ENCODE peak calls at places on chromosomes 1 and 21, in eight cellular contexts. W is progenitor cell of endocrine pancreas, U is cardiac muscle cell, X is fibroblast of the aortic adventitia, D is MCF 10A, T is WERI-Rb-1, B is ovary, Q is adrenal gland. A is an unnamed sample.

GRCh38 chr1:38804062-38804886 is 55.3 kb downstream of the RRAGC start:
- DNase-seq in W (no peak), U (peak), X (no peak), D (no peak), T (no peak), B (no peak), Q (no peak), A (no peak)

GRCh38 chr1:68051475-68051874 is 1.0 kb upstream of the DIRAS3 start:
- DNase-seq in W (no peak), U (peak), X (peak), D (no peak), T (no peak), B (peak), Q (peak), A (no peak)

GRCh38 chr1:66834926-66835325 is 33.9 kb upstream of the INSL5 start:
- DNase-seq in W (no peak), U (no peak), X (no peak), D (peak), T (no peak), B (no peak), Q (no peak), A (no peak)

GRCh38 chr1:208604295-208604694 is 360.1 kb upstream of the PLXNA2 start:
- DNase-seq in W (no peak), U (no peak), X (no peak), D (peak), T (no peak), B (no peak), Q (no peak), A (no peak)

GRCh38 chr1:48054246-48054645 is 57.1 kb upstream of the TRABD2B start:
- DNase-seq in W (no peak), U (no peak), X (no peak), D (no peak), T (no peak), B (no peak), Q (no peak), A (no peak)

GRCh38 chr21:39006653-39007417 is 176.4 kb downstream of the PSMG1 start:
- DNase-seq in W (no peak), U (no peak), X (peak), D (peak), T (no peak), B (peak), Q (peak), A (no peak)

GRCh38 chr1:48741380-48741779 is 35.3 kb downstream of the BEND5 start:
- DNase-seq in W (no peak), U (no peak), X (no peak), D (no peak), T (no peak), B (no peak), Q (no peak), A (no peak)

GRCh38 chr1:95582746-95583145 is 348.7 kb downstream of the RWDD3 start:
- DNase-seq in W (no peak), U (no peak), X (no peak), D (no peak), T (no peak), B (no peak), Q (no peak), A (no peak)

GRCh38 chr1:234584926-234585325 is 25.1 kb downstream of the IRF2BP2 start:
- DNase-seq in W (no peak), U (peak), X (no peak), D (no peak), T (no peak), B (no peak), Q (peak), A (peak)

GRCh38 chr1:205162301-205162700 is 40.5 kb upstream of the RBBP5 start:
- DNase-seq in W (no peak), U (no peak), X (peak), D (no peak), T (no peak), B (no peak), Q (no peak), A (no peak)

GRCh38 chr1:2132222-2133038 is 62.1 kb downstream of the FAAP20 start:
- DNase-seq in W (no peak), U (peak), X (peak), D (peak), T (peak), B (peak), Q (peak), A (no peak)

GRCh38 chr1:30381266-30381665 is 342.1 kb downstream of the MATN1 start:
- DNase-seq in W (no peak), U (no peak), X (no peak), D (no peak), T (no peak), B (no peak), Q (no peak), A (peak)

GRCh38 chr21:31874817-31875216 is 2.0 kb downstream of the HUNK start:
- DNase-seq in W (peak), U (peak), X (no peak), D (no peak), T (peak), B (peak), Q (no peak), A (no peak)

GRCh38 chr1:242842094-242842493 is 317.6 kb upstream of the PLD5 start:
- DNase-seq in W (no peak), U (peak), X (no peak), D (no peak), T (no peak), B (no peak), Q (no peak), A (no peak)
- TF ChIP-seq CTCF in W (no peak), U (no peak), X (no peak), D (no peak), T (no peak), B (no peak), Q (no peak), A (no peak)

DNA sequence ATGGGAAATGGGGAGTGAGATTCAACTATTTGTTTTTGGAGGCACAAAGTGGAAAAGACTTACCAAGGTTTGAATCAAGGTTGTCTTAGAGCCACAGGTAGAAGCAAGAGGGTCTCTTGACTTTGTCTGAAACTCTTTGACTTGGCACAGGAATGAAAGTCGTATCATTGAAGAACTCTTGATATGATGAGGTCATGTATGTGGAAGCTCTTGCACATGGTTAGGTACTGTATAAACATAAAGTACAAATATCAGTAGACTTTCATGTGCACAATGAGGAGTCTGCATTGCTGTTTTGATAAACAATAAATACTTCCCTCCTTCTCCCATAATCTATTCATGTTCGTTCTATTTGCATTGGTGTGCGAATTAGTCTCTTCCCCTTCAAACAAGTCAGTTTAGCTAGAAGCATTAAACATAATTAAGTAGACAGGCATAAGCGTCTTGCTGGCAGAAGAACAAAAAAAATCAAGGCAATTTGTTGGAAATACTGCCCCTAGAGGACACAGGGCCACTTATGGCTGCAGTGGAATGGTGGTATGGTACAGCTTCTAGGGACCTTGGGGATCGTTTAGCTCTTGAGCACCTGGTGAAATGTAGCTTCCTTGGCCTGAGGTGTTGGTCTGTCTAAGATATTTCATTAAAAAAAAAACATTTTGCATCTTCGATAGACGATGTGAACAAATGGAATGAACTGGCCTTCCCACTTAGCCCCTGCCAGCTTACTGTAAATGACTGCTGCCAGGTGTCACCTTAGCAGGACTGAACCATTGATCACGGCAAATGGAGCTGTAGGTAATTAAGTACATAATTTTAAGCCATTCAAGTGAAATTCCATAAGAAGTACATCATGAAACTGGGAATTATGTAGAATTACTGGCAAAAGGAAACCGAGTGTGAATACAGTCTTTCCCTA is 218.0 kb upstream of the GALNT2 start:
- DNase-seq in W (no peak), U (peak), X (no peak), D (peak), T (peak), B (no peak), Q (peak), A (no peak)
- TF ChIP-seq CTCF in W (peak), U (peak), X (peak), D (peak), T (peak), B (no peak), Q (peak), A (peak)

DNA sequence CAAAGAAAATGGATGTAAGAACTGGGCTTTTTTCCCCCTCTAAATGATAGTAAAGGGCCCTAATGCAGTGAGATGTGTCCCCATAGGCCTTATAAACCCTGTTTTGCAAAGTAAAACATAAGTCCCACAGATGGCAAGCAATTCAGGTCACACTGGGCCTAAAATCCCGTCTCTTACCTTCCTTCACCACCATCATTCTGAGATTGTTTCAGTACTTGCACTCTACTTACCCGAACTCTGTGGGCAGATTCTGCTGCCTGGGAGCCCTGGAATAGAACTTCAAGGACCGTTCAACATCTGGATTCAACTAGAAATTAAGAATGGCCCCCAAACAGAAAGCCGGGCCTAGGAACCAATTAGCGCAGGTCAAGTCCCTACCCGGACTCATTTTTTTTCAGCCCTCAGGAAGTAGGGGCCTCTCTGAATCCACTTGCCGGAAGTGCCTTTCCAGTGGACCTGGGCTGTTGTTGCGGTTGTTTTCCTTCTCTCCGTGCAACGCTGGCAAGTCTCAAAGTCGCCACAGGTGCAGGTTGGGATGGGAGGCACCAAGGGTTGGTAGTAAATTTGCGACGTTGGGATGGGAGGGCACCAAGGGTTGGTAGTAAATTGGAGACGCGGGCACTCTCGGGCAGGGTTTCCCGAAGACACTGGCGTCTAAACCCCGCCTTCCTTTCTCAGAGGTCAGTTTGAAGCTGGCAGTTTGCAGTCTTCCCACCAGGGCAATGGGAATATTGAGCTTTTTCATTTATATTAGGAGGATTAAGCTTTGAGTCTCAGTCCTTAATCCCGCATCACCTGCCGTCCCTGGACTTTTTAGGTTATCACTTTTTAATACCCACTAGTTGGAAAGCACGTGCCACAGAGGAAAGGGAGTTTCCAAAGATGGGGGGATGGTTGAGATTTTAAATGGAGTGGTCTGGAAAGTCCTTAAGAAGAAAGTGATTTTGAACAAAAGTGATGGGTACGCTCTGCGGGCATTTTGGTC is at the start of gene TMEM69:
- DNase-seq in W (peak), U (peak), X (peak), D (peak), T (peak), B (peak), Q (peak), A (peak)
- TF ChIP-seq CTCF in W (peak), U (no peak), X (peak), D (peak), T (no peak), B (peak), Q (peak), A (peak)

GRCh38 chr1:40861227-40862003 is 748 bp downstream of the CITED4 start:
- DNase-seq in W (no peak), U (peak), X (no peak), D (no peak), T (no peak), B (peak), Q (peak), A (no peak)

GRCh38 chr1:40860706-40861226 is 1.4 kb downstream of the CITED4 start:
- DNase-seq in W (no peak), U (peak), X (no peak), D (peak), T (no peak), B (peak), Q (peak), A (no peak)

GRCh38 chr1:40859017-40859416 is 3.1 kb downstream of the CITED4 start:
- DNase-seq in W (no peak), U (no peak), X (no peak), D (no peak), T (no peak), B (no peak), Q (no peak), A (no peak)

GRCh38 chr1:40866408-40866788 is 4.2 kb upstream of the CITED4 start:
- DNase-seq in W (no peak), U (no peak), X (no peak), D (no peak), T (no peak), B (no peak), Q (no peak), A (no peak)

GRCh38 chr1:40862008-40862863 is at the start of gene CITED4:
- DNase-seq in W (peak), U (peak), X (peak), D (peak), T (peak), B (peak), Q (peak), A (peak)
- TF ChIP-seq CTCF in W (peak), U (peak), X (no peak), D (peak), T (no peak), B (peak), Q (peak), A (peak)

GRCh38 chr1:186802388-186802787 is 26.4 kb upstream of the PLA2G4A start:
- DNase-seq in W (no peak), U (no peak), X (no peak), D (peak), T (no peak), B (no peak), Q (no peak), A (no peak)

GRCh38 chr1:186807162-186807561 is 21.6 kb upstream of the PLA2G4A start:
- DNase-seq in W (no peak), U (no peak), X (no peak), D (no peak), T (no peak), B (no peak), Q (no peak), A (no peak)

GRCh38 chr1:186811892-186812291 is 16.9 kb upstream of the PLA2G4A start:
- DNase-seq in W (no peak), U (no peak), X (peak), D (no peak), T (no peak), B (no peak), Q (no peak), A (no peak)

GRCh38 chr1:186804669-186805068 is 24.1 kb upstream of the PLA2G4A start:
- DNase-seq in W (no peak), U (no peak), X (no peak), D (no peak), T (no peak), B (no peak), Q (no peak), A (no peak)

DNA sequence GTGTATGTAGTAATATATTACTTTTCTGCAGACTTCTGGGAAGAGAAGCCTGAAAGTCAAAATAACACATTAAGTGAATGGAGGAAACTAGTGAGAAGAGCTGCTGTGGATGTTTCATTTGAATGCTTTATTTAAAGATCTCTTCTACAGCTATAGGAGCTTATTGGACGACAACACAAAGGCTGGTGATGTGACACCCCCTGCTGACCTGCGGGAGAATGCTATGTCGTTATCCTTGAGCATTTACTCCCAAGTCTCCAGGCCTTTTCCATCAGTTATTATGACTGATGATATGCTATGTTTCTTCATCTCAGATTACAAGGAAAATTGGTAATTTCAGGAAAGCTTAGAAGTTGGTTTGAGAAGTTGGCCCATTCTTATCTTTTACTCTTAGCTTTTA is 22.3 kb upstream of the PLA2G4A start:
- DNase-seq in W (no peak), U (peak), X (peak), D (peak), T (peak), B (no peak), Q (no peak), A (no peak)
- TF ChIP-seq CTCF in W (peak), U (peak), X (peak), D (no peak), T (peak), B (no peak), Q (no peak), A (peak)

DNA sequence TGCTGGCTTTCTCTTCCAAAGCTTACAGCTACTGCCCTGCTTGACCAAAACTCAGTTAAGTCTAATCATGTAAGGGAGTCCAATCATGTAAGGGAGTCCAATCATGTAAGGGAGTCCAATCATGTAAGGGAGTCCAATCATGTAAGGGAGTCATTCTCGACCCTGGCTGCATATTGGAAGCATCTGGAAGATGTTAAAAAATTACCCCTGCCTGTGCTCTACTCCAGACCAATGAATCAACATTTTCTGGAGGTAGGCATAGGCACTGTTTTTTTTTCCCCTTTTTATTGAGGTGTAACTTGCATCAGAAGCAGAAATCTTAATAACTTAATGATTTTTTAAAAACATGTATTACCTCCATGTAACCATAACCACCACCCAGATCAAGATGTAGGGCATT is 9.4 kb downstream of the PIGP start:
- DNase-seq in W (no peak), U (no peak), X (no peak), D (no peak), T (no peak), B (no peak), Q (no peak), A (no peak)
- TF ChIP-seq CTCF in W (no peak), U (no peak), X (no peak), D (no peak), T (no peak), B (no peak), Q (no peak), A (no peak)

DNA sequence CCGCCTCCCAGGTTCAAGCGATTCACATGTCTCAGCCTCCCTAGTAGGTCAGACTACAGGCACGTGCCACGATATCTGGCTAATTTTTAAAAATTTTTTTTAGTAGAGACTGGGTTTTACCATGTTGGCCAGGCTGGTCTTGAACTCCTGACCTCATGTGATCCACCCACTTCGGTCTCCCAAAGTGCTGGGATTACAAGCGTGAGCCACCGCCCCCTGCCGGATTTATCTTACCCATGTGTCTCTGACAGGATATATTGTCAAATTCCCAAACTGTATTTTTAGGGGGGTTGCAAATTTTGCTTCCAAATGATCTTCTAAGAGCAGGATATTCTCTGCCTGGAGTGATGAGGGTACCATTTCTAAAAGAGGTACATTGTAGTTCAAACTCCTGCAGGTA is 74.3 kb downstream of the KIF26B start:
- DNase-seq in W (no peak), U (no peak), X (no peak), D (no peak), T (no peak), B (no peak), Q (no peak), A (no peak)
- TF ChIP-seq CTCF in W (no peak), U (no peak), X (no peak), D (no peak), T (no peak), B (no peak), Q (no peak), A (no peak)

A was measured in osteocyte.